ENCODE peak calls at places on chromosomes 11 and 22, in five cellular contexts. W, X, A, S and B are unnamed samples.

GRCh38 chr11:118201966-118202365 is 22.8 kb downstream of the JAML start:
- DNase-seq in W (no peak), X (no peak), A (no peak), S (no peak), B (no peak)

GRCh38 chr11:20031155-20032001 is 128.9 kb downstream of the DBX1 start:
- DNase-seq in W (no peak), X (no peak), A (no peak), S (no peak), B (no peak)

GRCh38 chr11:37770145-37770544 is 1172.1 kb upstream of the RAG2 start:
- DNase-seq in W (no peak), X (no peak), A (no peak), S (no peak), B (no peak)

GRCh38 chr11:64580387-64580786 is 10.6 kb upstream of the SLC22A12 start:
- DNase-seq in W (no peak), X (no peak), A (no peak), S (peak; percentile 57), B (no peak)

GRCh38 chr11:43907028-43907966 is 26.7 kb downstream of the ALKBH3 start:
- DNase-seq in W (no peak), X (no peak), A (no peak), S (no peak), B (no peak)

GRCh38 chr11:134683860-134684259 is 271.8 kb upstream of the B3GAT1 start:
- DNase-seq in W (no peak), X (no peak), A (no peak), S (no peak), B (no peak)

GRCh38 chr11:38169286-38169685 is 1571.2 kb upstream of the RAG2 start:
- DNase-seq in W (no peak), X (no peak), A (no peak), S (no peak), B (no peak)

GRCh38 chr11:78838417-78838816 is 263.8 kb upstream of the NARS2 start:
- DNase-seq in W (no peak), X (no peak), A (no peak), S (no peak), B (no peak)

GRCh38 chr22:45460288-45461109 is 42.2 kb upstream of the FBLN1 start:
- DNase-seq in W (no peak), X (peak; percentile 76), A (no peak), S (no peak), B (no peak)

GRCh38 chr11:70267405-70267950 is 3.0 kb upstream of the PPFIA1 start:
- DNase-seq in W (no peak), X (no peak), A (no peak), S (no peak), B (no peak)

GRCh38 chr22:24392218-24392931 is 35.0 kb upstream of the ADORA2A start:
- DNase-seq in W (no peak), X (no peak), A (no peak), S (no peak), B (no peak)
- H3K4me3 ChIP-seq in W (no peak overlapping the region), X (no peak overlapping the region), A (no peak overlapping the region), S (no peak overlapping the region), B (no peak overlapping the region)

GRCh38 chr11:115217726-115218311 is 286.4 kb downstream of the CADM1 start:
- DNase-seq in W (no peak), X (no peak), A (no peak), S (no peak), B (no peak)

GRCh38 chr11:115221461-115222069 is 282.6 kb downstream of the CADM1 start:
- DNase-seq in W (no peak), X (no peak), A (no peak), S (no peak), B (no peak)

GRCh38 chr11:115220881-115221280 is 283.3 kb downstream of the CADM1 start:
- DNase-seq in W (no peak), X (no peak), A (no peak), S (no peak), B (no peak)

GRCh38 chr11:115220423-115220822 is 283.8 kb downstream of the CADM1 start:
- DNase-seq in W (no peak), X (no peak), A (no peak), S (no peak), B (no peak)

DNA sequence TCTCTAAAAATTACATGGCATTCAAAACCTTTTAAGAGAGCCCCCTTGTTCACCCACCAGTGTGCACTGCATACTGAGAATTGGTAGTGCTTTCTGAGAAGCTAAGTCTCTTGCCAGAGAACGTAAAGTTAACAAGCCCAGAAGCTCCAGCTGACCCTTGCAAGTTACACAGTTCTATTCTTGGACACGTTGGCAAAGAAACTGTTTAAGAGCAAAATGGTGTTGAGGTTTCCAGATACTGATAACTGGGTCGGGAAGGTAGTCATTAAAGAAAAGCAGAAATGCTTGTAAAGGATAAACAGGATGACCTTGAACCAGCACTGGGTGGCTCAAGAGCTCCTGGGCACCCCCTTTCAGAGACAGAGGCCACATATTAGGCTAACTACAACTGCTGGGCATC is 284.8 kb downstream of the CADM1 start:
- DNase-seq in W (no peak), X (no peak), A (no peak), S (no peak), B (no peak)
- H3K27ac ChIP-seq in W (no peak overlapping the region), X (no peak overlapping the region), A (no peak overlapping the region), S (no peak overlapping the region), B (no peak overlapping the region)

DNA sequence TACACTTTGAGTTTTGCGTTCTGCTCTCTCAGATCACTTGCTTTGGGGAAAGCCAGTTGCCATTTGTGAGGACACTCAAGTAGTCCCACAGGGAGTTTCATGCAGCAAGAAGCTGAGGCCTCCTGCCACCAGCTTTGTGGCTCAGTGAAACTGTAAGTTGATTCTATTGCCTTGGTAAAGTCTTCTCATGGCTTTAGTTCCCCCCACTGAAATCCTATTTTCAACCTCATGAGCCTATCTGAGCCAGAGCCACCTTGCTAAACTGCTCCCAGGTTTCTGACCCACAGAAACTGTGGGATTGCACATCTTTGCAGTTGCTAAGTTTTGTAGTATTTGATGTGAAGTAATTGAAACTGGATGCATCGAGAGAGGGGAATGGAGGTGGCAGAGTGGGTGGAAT is 85.4 kb upstream of the TOP3B start:
- DNase-seq in W (no peak), X (no peak), A (no peak), S (no peak), B (no peak)
- H3K27me3 ChIP-seq in W (no peaks in the 10 kb centered on the region), X (peaks cover 14% of the 10 kb centered on the region), A (no peaks in the 10 kb centered on the region), S (no peaks in the 10 kb centered on the region), B (peaks cover 62% of the 10 kb centered on the region)

GRCh38 chr11:68651208-68651984 is 32.9 kb upstream of the GAL start:
- DNase-seq in W (no peak), X (no peak), A (no peak), S (no peak), B (no peak)
- H3K4me3 ChIP-seq in W (no peak overlapping the region), X (no peak overlapping the region), A (no peak overlapping the region), S (no peak overlapping the region), B (no peak overlapping the region)

GRCh38 chr11:47314992-47315391 is 37.5 kb downstream of the MYBPC3 start:
- DNase-seq in W (no peak), X (no peak), A (no peak), S (no peak), B (no peak)
- H3K27ac ChIP-seq in W (no peak overlapping the region), X (no peak overlapping the region), A (no peak overlapping the region), S (no peak overlapping the region), B (no peak overlapping the region)

GRCh38 chr11:32396331-32396730 is 39.0 kb downstream of the WT1 start:
- DNase-seq in W (no peak), X (no peak), A (no peak), S (no peak), B (no peak)

GRCh38 chr11:32395127-32395526 is 40.2 kb downstream of the WT1 start:
- DNase-seq in W (no peak), X (no peak), A (no peak), S (no peak), B (no peak)

GRCh38 chr11:32400196-32400595 is 35.1 kb downstream of the WT1 start:
- DNase-seq in W (no peak), X (no peak), A (no peak), S (no peak), B (no peak)

GRCh38 chr11:32400670-32401369 is 34.5 kb downstream of the WT1 start:
- DNase-seq in W (no peak), X (no peak), A (no peak), S (no peak), B (no peak)

DNA sequence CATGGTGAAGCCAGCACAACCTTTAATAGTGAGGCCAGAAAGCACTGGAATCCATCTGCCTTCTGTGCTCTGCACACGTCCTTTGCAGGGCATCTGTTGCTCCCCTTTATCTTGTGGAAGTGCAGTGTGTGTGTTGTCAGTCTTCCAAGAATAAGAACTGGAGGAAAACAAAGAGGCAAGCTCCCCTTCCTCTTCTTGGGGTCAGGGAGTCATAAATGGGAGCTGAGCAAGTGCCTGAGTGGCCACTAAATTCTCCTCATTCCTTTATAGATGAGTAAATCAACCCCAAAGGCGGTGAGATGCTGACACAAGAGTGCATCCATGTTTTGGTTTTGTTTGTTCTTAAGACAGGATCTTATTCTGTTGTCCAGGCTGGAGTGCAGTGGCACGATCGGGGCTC is 38.3 kb downstream of the WT1 start:
- DNase-seq in W (no peak), X (no peak), A (no peak), S (no peak), B (no peak)
- H3K27me3 ChIP-seq in W (no peaks in the 10 kb centered on the region), X (no peaks in the 10 kb centered on the region), A (no peaks in the 10 kb centered on the region), S (peaks cover 21% of the 10 kb centered on the region), B (no peaks in the 10 kb centered on the region)

GRCh38 chr11:35995872-35996271 is 52.0 kb downstream of the LDLRAD3 start:
- DNase-seq in W (no peak), X (no peak), A (no peak), S (no peak), B (no peak)

GRCh38 chr11:35994421-35994820 is 50.6 kb downstream of the LDLRAD3 start:
- DNase-seq in W (no peak), X (no peak), A (no peak), S (no peak), B (no peak)

GRCh38 chr11:35990170-35990569 is 46.3 kb downstream of the LDLRAD3 start:
- DNase-seq in W (no peak), X (no peak), A (no peak), S (no peak), B (no peak)

GRCh38 chr11:35990816-35991215 is 47.0 kb downstream of the LDLRAD3 start:
- DNase-seq in W (no peak), X (no peak), A (no peak), S (no peak), B (no peak)

DNA sequence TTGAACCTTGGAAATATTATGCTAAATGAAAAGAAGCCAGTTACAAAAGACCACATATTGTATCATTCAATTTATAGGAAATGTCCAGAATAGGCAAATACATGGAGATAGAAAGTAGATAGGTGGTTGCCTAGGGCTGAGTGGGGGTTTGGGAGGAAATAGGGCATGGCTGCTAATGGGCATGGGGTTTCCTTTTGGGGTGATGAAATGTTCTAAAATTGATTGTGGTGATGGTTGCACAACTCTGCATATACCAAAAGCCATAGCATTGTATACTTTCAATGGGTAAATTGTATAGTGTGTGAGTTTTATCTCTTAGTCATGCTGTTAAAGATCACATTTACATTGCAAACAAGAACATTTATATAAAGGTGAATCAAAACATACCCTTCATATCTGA is 48.7 kb downstream of the LDLRAD3 start:
- DNase-seq in W (no peak), X (no peak), A (no peak), S (no peak), B (no peak)
- H3K4me3 ChIP-seq in W (no peak overlapping the region), X (no peak overlapping the region), A (no peak overlapping the region), S (no peak overlapping the region), B (no peak overlapping the region)

GRCh38 chr22:39490966-39491680 is 11.0 kb upstream of the MIEF1 start:
- DNase-seq in W (no peak), X (no peak), A (no peak), S (no peak), B (no peak)
- H3K27ac ChIP-seq in W (no peak overlapping the region), X (no peak overlapping the region), A (no peak overlapping the region), S (no peak overlapping the region), B (no peak overlapping the region)